ENCODE peak calls at places on chromosome 19, in four cellular contexts. One of them, this sample, is unnamed.

GRCh38 chr19:50152578-50152977 is 10.5 kb downstream of the IZUMO2 start:
- DNase-seq in IMR-90: no peak
- DNase-seq in mesendoderm: no peak
- DNase-seq in trophoblast cell: no peak
- DNase-seq in this sample: no peak

GRCh38 chr19:3275068-3275582 is 50.7 kb downstream of the CELF5 start:
- DNase-seq in trophoblast cell: no peak
- DNase-seq in IMR-90: no peak
- DNase-seq in mesendoderm: peak
- DNase-seq in this sample: peak

GRCh38 chr19:2613507-2614295 is 88.8 kb downstream of the GNG7 start:
- DNase-seq in trophoblast cell: no peak
- DNase-seq in IMR-90: peak
- DNase-seq in mesendoderm: peak
- DNase-seq in this sample: no peak

GRCh38 chr19:418761-419632 is 10.1 kb upstream of the C2CD4C start:
- DNase-seq in mesendoderm: no peak
- DNase-seq in IMR-90: no peak
- DNase-seq in trophoblast cell: no peak
- DNase-seq in this sample: no peak

GRCh38 chr19:32676186-32676894 is 692 bp downstream of the RGS9BP start:
- DNase-seq in IMR-90: no peak
- DNase-seq in trophoblast cell: no peak
- DNase-seq in mesendoderm: peak
- DNase-seq in this sample: peak

GRCh38 chr19:2888739-2889224 is 11.9 kb upstream of the ZNF57 start:
- DNase-seq in mesendoderm: no peak
- DNase-seq in IMR-90: no peak
- DNase-seq in trophoblast cell: peak
- DNase-seq in this sample: no peak

GRCh38 chr19:29260477-29261317 is 47.7 kb upstream of the UQCRFS1 start:
- DNase-seq in trophoblast cell: peak
- DNase-seq in IMR-90: peak
- DNase-seq in mesendoderm: peak
- DNase-seq in this sample: peak

GRCh38 chr19:49851456-49852259 is 699 bp downstream of the PTOV1 start:
- DNase-seq in IMR-90: no peak
- DNase-seq in trophoblast cell: peak
- DNase-seq in mesendoderm: peak
- DNase-seq in this sample: no peak

GRCh38 chr19:58553799-58554493 is 959 bp downstream of the CHMP2A start:
- DNase-seq in trophoblast cell: no peak
- DNase-seq in mesendoderm: no peak
- DNase-seq in IMR-90: no peak
- DNase-seq in this sample: no peak

GRCh38 chr19:18167975-18168645 is 5.5 kb upstream of the IFI30 start:
- DNase-seq in IMR-90: peak
- DNase-seq in trophoblast cell: no peak
- DNase-seq in mesendoderm: no peak
- DNase-seq in this sample: no peak

GRCh38 chr19:43148233-43148632 is 38.1 kb downstream of the PSG5 start:
- DNase-seq in trophoblast cell: peak
- DNase-seq in mesendoderm: no peak
- DNase-seq in IMR-90: peak
- DNase-seq in this sample: no peak

GRCh38 chr19:15666883-15667282 is 6.0 kb upstream of the CYP4F12 start:
- DNase-seq in trophoblast cell: no peak
- DNase-seq in IMR-90: no peak
- DNase-seq in mesendoderm: no peak
- DNase-seq in this sample: no peak

GRCh38 chr19:45812297-45812696 is 2.8 kb downstream of the RSPH6A start:
- DNase-seq in trophoblast cell: no peak
- DNase-seq in IMR-90: no peak
- DNase-seq in mesendoderm: no peak
- DNase-seq in this sample: no peak

GRCh38 chr19:13060964-13061927 is 41.4 kb downstream of the LYL1 start:
- DNase-seq in IMR-90: peak
- DNase-seq in mesendoderm: peak
- DNase-seq in trophoblast cell: peak
- DNase-seq in this sample: peak
- H2BK120ac ChIP-seq in IMR-90: peak
- H2BK120ac ChIP-seq in mesendoderm: no peak
- H2BK120ac ChIP-seq in trophoblast cell: no peak
- H2BK120ac ChIP-seq in this sample: no peak

DNA sequence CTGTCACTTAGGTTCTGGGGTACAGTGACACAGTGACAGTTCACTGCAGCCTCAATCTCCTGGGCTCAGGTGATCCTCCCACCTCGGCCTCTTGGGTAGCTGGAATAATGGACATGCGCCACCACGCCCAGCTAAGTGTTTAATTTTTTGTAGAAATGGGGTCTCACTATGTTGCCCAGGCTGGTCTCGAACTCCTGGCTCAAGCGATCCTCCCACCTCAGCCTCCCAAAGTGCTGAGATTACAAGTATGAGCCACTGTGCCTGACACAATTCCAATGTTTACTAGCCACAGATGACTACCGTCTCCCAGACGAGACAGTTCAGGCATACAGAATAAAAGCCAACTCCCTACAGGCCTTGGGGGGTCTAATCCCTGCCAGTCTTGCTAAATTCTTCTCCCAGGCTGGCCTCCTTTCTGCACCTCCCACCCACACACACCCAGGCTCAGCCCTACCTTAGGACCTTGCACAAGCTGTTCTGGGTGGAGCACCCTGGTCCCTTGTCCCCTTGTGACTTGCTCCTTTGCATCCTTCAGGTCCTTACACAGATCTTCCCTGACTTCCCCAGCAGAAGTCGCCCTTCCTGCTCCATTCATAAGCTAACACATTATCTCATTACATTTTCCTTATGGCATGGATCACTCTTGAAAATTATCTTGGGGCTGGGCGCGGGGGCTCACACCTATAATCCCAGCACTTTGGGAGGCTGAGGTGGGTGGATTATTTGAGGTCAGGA is 106.4 kb downstream of the INSR start:
- DNase-seq in mesendoderm: no peak
- DNase-seq in IMR-90: no peak
- DNase-seq in trophoblast cell: no peak
- DNase-seq in this sample: no peak
- H3K9ac ChIP-seq in mesendoderm: no peak
- H3K9ac ChIP-seq in IMR-90: no peak
- H3K9ac ChIP-seq in trophoblast cell: no peak
- H3K9ac ChIP-seq in this sample: no peak

GRCh38 chr19:39850892-39851291 is 4.7 kb upstream of the FBL start:
- DNase-seq in trophoblast cell: no peak
- DNase-seq in IMR-90: no peak
- DNase-seq in mesendoderm: no peak
- DNase-seq in this sample: no peak
- H3K4me2 ChIP-seq in trophoblast cell: no peak
- H3K4me2 ChIP-seq in IMR-90: no peak
- H3K4me2 ChIP-seq in mesendoderm: no peak
- H3K4me2 ChIP-seq in this sample: no peak

DNA sequence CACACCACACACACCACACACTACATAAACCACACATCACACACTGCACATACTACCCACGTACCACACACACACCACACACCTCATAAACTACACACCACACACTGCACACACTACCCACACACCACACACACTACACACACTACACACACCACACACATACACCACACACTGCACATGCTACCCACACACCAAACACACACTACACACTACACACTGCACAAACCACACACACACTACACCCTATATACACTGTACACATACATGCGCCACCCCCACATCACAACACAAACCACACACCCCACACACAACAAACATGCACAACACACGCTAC is 5.5 kb downstream of the MAG start:
- DNase-seq in trophoblast cell: no peak
- DNase-seq in mesendoderm: no peak
- DNase-seq in IMR-90: no peak
- DNase-seq in this sample: no peak
- H2BK120ac ChIP-seq in trophoblast cell: no peak
- H2BK120ac ChIP-seq in mesendoderm: no peak
- H2BK120ac ChIP-seq in IMR-90: no peak
- H2BK120ac ChIP-seq in this sample: no peak